ENCODE peak calls at places on chromosomes 2 and 18, in eight cellular contexts. Q is putamen, F is NCI-H2029 treated with DMSO at 0.1 percent for 48 hours, D is GM19239, R is fibroblast of the aortic adventitia, L is Peyer's patch, Y is uterus, C is kidney tubule cell. X is an unnamed sample.

GRCh38 chr2:147989809-147990403 is 30.6 kb downstream of the ORC4 start:
- DNase-seq in C (peak), R (peak), Q (peak), F (no peak), L (no peak), D (peak), Y (no peak), X (peak)

GRCh38 chr2:200405599-200406298 is 99.3 kb downstream of the SPATS2L start:
- DNase-seq in Y (no peak), C (peak), Q (no peak), L (no peak), F (peak), R (peak), D (no peak), X (peak)

GRCh38 chr18:46169464-46169941 is 65.3 kb downstream of the HAUS1 start:
- DNase-seq in R (peak), Q (no peak), L (no peak), D (no peak), C (peak), Y (no peak), F (no peak), X (peak)

GRCh38 chr18:68152770-68153169 is 562.1 kb downstream of the TMX3 start:
- DNase-seq in Y (no peak), Q (no peak), C (no peak), L (no peak), F (no peak), D (no peak), R (no peak), X (no peak)

GRCh38 chr2:172434821-172435607 is 7.6 kb downstream of the ITGA6 start:
- DNase-seq in R (no peak), D (no peak), L (no peak), C (peak), Q (no peak), Y (no peak), F (peak), X (no peak)

GRCh38 chr2:218679119-218679518 is 7.2 kb downstream of the STK36 start:
- DNase-seq in F (no peak), Q (no peak), R (no peak), C (peak), Y (no peak), L (no peak), D (no peak), X (peak)

GRCh38 chr2:33126973-33127372 is 180.2 kb downstream of the LTBP1 start:
- DNase-seq in D (no peak), R (peak), L (no peak), Q (no peak), Y (no peak), C (no peak), F (no peak), X (peak)

GRCh38 chr2:188291617-188292445 is at the start of gene GULP1:
- DNase-seq in R (peak), Y (peak), F (peak), Q (peak), L (peak), C (peak), D (no peak), X (peak)

GRCh38 chr2:47012189-47012588 is 96.6 kb upstream of the MCFD2 start:
- DNase-seq in Y (no peak), F (no peak), Q (no peak), C (no peak), L (no peak), R (no peak), D (no peak), X (no peak)

GRCh38 chr2:33208400-33208799 is 261.6 kb downstream of the LTBP1 start:
- DNase-seq in R (no peak), C (no peak), F (no peak), Q (no peak), D (no peak), Y (no peak), L (no peak), X (no peak)

GRCh38 chr2:155377178-155377780 is 678.8 kb downstream of the KCNJ3 start:
- DNase-seq in L (no peak), Q (no peak), C (peak), Y (no peak), R (peak), D (no peak), F (peak), X (peak)

GRCh38 chr18:48342125-48342524 is 67.1 kb downstream of the ZBTB7C start:
- DNase-seq in F (peak), Q (peak), C (no peak), D (no peak), R (no peak), L (no peak), Y (no peak), X (no peak)

GRCh38 chr2:65416945-65417344 is 15.5 kb downstream of the SPRED2 start:
- DNase-seq in Q (no peak), D (no peak), C (peak), R (no peak), L (no peak), F (peak), Y (no peak), X (no peak)

GRCh38 chr2:74833418-74834233 is at the start of gene HK2:
- DNase-seq in D (peak), C (peak), Y (peak), F (peak), L (peak), R (peak), Q (peak), X (peak)

GRCh38 chr2:10161206-10161931 is 38.8 kb downstream of the RRM2 start:
- DNase-seq in F (no peak), L (peak), D (no peak), Y (no peak), Q (no peak), R (no peak), C (peak), X (no peak)

GRCh38 chr2:143545643-143546275 is 416.5 kb downstream of the ARHGAP15 start:
- DNase-seq in Q (no peak), L (no peak), F (no peak), D (no peak), R (peak), Y (no peak), C (no peak), X (peak)

GRCh38 chr18:32042337-32042736 is 23.7 kb downstream of the RNF125 start:
- DNase-seq in Q (no peak), R (no peak), L (no peak), Y (no peak), F (no peak), C (no peak), D (no peak), X (no peak)

GRCh38 chr2:56337342-56337741 is 153.6 kb downstream of the CCDC85A start:
- DNase-seq in Y (no peak), C (no peak), F (peak), Q (no peak), D (no peak), L (no peak), R (no peak), X (no peak)

GRCh38 chr2:41546031-41546430 is 501.8 kb upstream of the PKDCC start:
- DNase-seq in Y (no peak), F (no peak), L (no peak), C (no peak), D (no peak), Q (no peak), R (no peak), X (no peak)

GRCh38 chr18:12449040-12449814 is 41.5 kb downstream of the PRELID3A start:
- DNase-seq in Y (no peak), L (no peak), C (no peak), Q (peak), R (no peak), D (no peak), F (no peak), X (no peak)

GRCh38 chr2:12119841-12120240 is 373.4 kb downstream of the LPIN1 start:
- DNase-seq in Y (no peak), L (no peak), D (no peak), Q (no peak), F (no peak), C (peak), R (peak), X (peak)

GRCh38 chr2:207143474-207144190 is 22.1 kb downstream of the KLF7 start:
- DNase-seq in D (no peak), R (peak), L (peak), Q (no peak), F (no peak), Y (peak), C (peak), X (peak)

GRCh38 chr2:142825861-142826260 is 51.6 kb upstream of the KYNU start:
- DNase-seq in Q (peak), D (no peak), C (no peak), L (no peak), R (peak), Y (no peak), F (no peak), X (peak)

GRCh38 chr2:64260817-64261216 is 116.6 kb upstream of the PELI1 start:
- DNase-seq in C (no peak), L (no peak), D (peak), Q (peak), Y (no peak), F (no peak), R (no peak), X (no peak)

GRCh38 chr2:30756971-30757370 is 50.3 kb downstream of the CAPN13 start:
- DNase-seq in D (no peak), R (no peak), L (peak), Y (no peak), Q (no peak), C (no peak), F (no peak), X (no peak)

GRCh38 chr2:160402997-160403979 is 90.3 kb downstream of the RBMS1 start:
- DNase-seq in D (no peak), C (peak), Q (no peak), R (peak), L (no peak), F (no peak), Y (no peak), X (peak)

GRCh38 chr2:55102056-55102812 is 52.0 kb upstream of the RTN4 start:
- DNase-seq in Y (no peak), D (no peak), C (no peak), L (no peak), F (no peak), Q (no peak), R (peak), X (peak)

GRCh38 chr2:219713110-219713509 is 85.7 kb downstream of the SLC4A3 start:
- DNase-seq in F (no peak), D (no peak), L (no peak), R (peak), Y (no peak), C (peak), Q (no peak), X (peak)

GRCh38 chr2:145597809-145598208 is 1077.9 kb upstream of the ZEB2 start:
- DNase-seq in R (peak), Q (no peak), D (no peak), F (no peak), L (no peak), C (no peak), Y (no peak), X (peak)

X was measured in GM23248.